ENCODE peak calls at places on chromosomes 2 and 18, in nine cellular contexts. L is endodermal cell; E is Right ventricle myocardium superior; V is GM03348; D is HS-5; Q is GM23338; H is activated CD8-positive, alpha-beta memory T cell treated with anti-CD3 and anti-CD28 coated beads, Interleukin-2, amount 50 U/mL, for 48 hours; K is right lobe of liver; Y is transverse colon. T is an unnamed sample.

GRCh38 chr2:68878753-68879152 is 7.6 kb upstream of the BMP10 start:
- DNase-seq in L (no peak), E (no peak), V (no peak), D (no peak), Q (no peak), H (no peak), K (no peak), Y (no peak), T (no peak)

GRCh38 chr2:23940262-23940975 is at the start of gene UBXN2A:
- DNase-seq in L (peak; percentile 92), E (peak; percentile 88), V (peak; percentile 95), D (no peak), Q (peak; percentile 88), H (peak; percentile 86), K (peak; percentile 80), Y (peak; percentile 79), T (peak; percentile 96)

GRCh38 chr2:157334797-157335196 is 9.2 kb upstream of the ERMN start:
- DNase-seq in L (no peak), E (no peak), V (no peak), D (no peak), Q (no peak), H (no peak), K (no peak), Y (no peak), T (no peak)

GRCh38 chr18:45518770-45519169 is 96.5 kb upstream of the SLC14A2 start:
- DNase-seq in L (no peak), E (no peak), V (no peak), D (no peak), Q (no peak), H (no peak), K (no peak), Y (no peak), T (no peak)

GRCh38 chr2:19355931-19356544 is 2.4 kb downstream of the OSR1 start:
- DNase-seq in L (no peak), E (no peak), V (peak; percentile 39), D (no peak), Q (peak; percentile 54), H (no peak), K (no peak), Y (no peak), T (peak; percentile 35)

GRCh38 chr18:12005542-12006487 is 24.5 kb downstream of the IMPA2 start:
- DNase-seq in L (no peak), E (no peak), V (no peak), D (no peak), Q (no peak), H (no peak), K (no peak), Y (peak; percentile 59), T (no peak)

GRCh38 chr2:30303094-30303493 is 71.8 kb downstream of the LBH start:
- DNase-seq in L (no peak), E (no peak), V (no peak), D (no peak), Q (no peak), H (no peak), K (no peak), Y (no peak), T (no peak)

GRCh38 chr2:181784556-181784955 is 104.2 kb upstream of the NEUROD1 start:
- DNase-seq in L (no peak), E (no peak), V (peak; percentile 23), D (no peak), Q (no peak), H (no peak), K (no peak), Y (no peak), T (peak; percentile 28)

GRCh38 chr18:37710731-37711130 is 145.1 kb upstream of the CELF4 start:
- DNase-seq in L (no peak), E (no peak), V (no peak), D (no peak), Q (no peak), H (no peak), K (no peak), Y (no peak), T (no peak)

GRCh38 chr2:237097326-237097910 is 11.7 kb downstream of the COPS8 start:
- DNase-seq in L (no peak), E (no peak), V (no peak), D (no peak), Q (no peak), H (no peak), K (no peak), Y (no peak), T (no peak)

GRCh38 chr18:22432672-22433137 is 15.0 kb upstream of the CTAGE1 start:
- DNase-seq in L (no peak), E (peak; percentile 86), V (peak; percentile 87), D (peak; percentile 90), Q (no peak), H (no peak), K (peak; percentile 61), Y (peak; percentile 58), T (peak; percentile 92)

GRCh38 chr2:166831930-166832329 is 56.4 kb upstream of the XIRP2 start:
- DNase-seq in L (no peak), E (no peak), V (no peak), D (no peak), Q (no peak), H (no peak), K (no peak), Y (no peak), T (no peak)

GRCh38 chr2:235936493-235936892 is 231.7 kb downstream of the GBX2 start:
- DNase-seq in L (peak; percentile 76), E (no peak), V (no peak), D (no peak), Q (peak; percentile 71), H (peak; percentile 54), K (no peak), Y (no peak), T (no peak)

GRCh38 chr18:11899063-11899462 is 9.1 kb downstream of the MPPE1 start:
- DNase-seq in L (no peak), E (no peak), V (no peak), D (no peak), Q (no peak), H (no peak), K (no peak), Y (no peak), T (no peak)

GRCh38 chr18:6058941-6059340 is 163.6 kb upstream of the TMEM200C start:
- DNase-seq in L (no peak), E (peak; percentile 63), V (peak; percentile 60), D (no peak), Q (peak; percentile 27), H (no peak), K (no peak), Y (no peak), T (peak; percentile 55)